ENCODE peak calls at places on chromosome 14, in seven cellular contexts. One of them, this sample, is unnamed. For H3K4me1, H3K27me3 and H3K9me3, the result is how much of the 10 kb centered on the place peaks cover.

GRCh38 chr14:89408907-89409675 is 7.9 kb downstream of the FOXN3 start:
- DNase-seq in GM23248: no peak
- DNase-seq in H9: no peak
- DNase-seq in PC-9: no peak
- DNase-seq in Peyer's patch: no peak
- DNase-seq in mammary epithelial cell: peak
- DNase-seq in naive thymus-derived CD4-positive, alpha-beta T cell: no peak
- DNase-seq in this sample: no peak

GRCh38 chr14:47678993-47679392 is 3.6 kb upstream of the MDGA2 start:
- DNase-seq in Peyer's patch: no peak
- DNase-seq in PC-9: no peak
- DNase-seq in H9: peak
- DNase-seq in GM23248: no peak
- DNase-seq in mammary epithelial cell: no peak
- DNase-seq in naive thymus-derived CD4-positive, alpha-beta T cell: no peak
- DNase-seq in this sample: no peak

GRCh38 chr14:38721822-38722431 is 381.1 kb downstream of the SEC23A start:
- DNase-seq in GM23248: peak
- DNase-seq in mammary epithelial cell: peak
- DNase-seq in H9: peak
- DNase-seq in Peyer's patch: no peak
- DNase-seq in naive thymus-derived CD4-positive, alpha-beta T cell: no peak
- DNase-seq in PC-9: peak
- DNase-seq in this sample: peak

GRCh38 chr14:68506021-68506644 is 286.7 kb downstream of the ZFP36L1 start:
- DNase-seq in GM23248: peak
- DNase-seq in Peyer's patch: no peak
- DNase-seq in PC-9: peak
- DNase-seq in mammary epithelial cell: peak
- DNase-seq in naive thymus-derived CD4-positive, alpha-beta T cell: no peak
- DNase-seq in H9: no peak
- DNase-seq in this sample: no peak

GRCh38 chr14:69484444-69485113 is at the start of gene PLEKHD1:
- DNase-seq in mammary epithelial cell: peak
- DNase-seq in GM23248: peak
- DNase-seq in Peyer's patch: no peak
- DNase-seq in H9: peak
- DNase-seq in naive thymus-derived CD4-positive, alpha-beta T cell: no peak
- DNase-seq in PC-9: peak
- DNase-seq in this sample: no peak

GRCh38 chr14:67971627-67972625 is 152.3 kb downstream of the RAD51B start:
- DNase-seq in Peyer's patch: no peak
- DNase-seq in naive thymus-derived CD4-positive, alpha-beta T cell: no peak
- DNase-seq in PC-9: no peak
- DNase-seq in H9: no peak
- DNase-seq in GM23248: peak
- DNase-seq in mammary epithelial cell: peak
- DNase-seq in this sample: no peak

GRCh38 chr14:30445394-30445793 is 113.6 kb upstream of the G2E3 start:
- DNase-seq in mammary epithelial cell: no peak
- DNase-seq in H9: no peak
- DNase-seq in Peyer's patch: no peak
- DNase-seq in naive thymus-derived CD4-positive, alpha-beta T cell: no peak
- DNase-seq in GM23248: no peak
- DNase-seq in PC-9: no peak
- DNase-seq in this sample: no peak

GRCh38 chr14:47675489-47676300 is at the start of gene MDGA2:
- DNase-seq in GM23248: peak
- DNase-seq in H9: peak
- DNase-seq in Peyer's patch: no peak
- DNase-seq in naive thymus-derived CD4-positive, alpha-beta T cell: no peak
- DNase-seq in PC-9: no peak
- DNase-seq in mammary epithelial cell: peak
- DNase-seq in this sample: no peak

GRCh38 chr14:58455593-58456265 is 28.2 kb downstream of the KIAA0586 start:
- DNase-seq in GM23248: peak
- DNase-seq in Peyer's patch: no peak
- DNase-seq in naive thymus-derived CD4-positive, alpha-beta T cell: no peak
- DNase-seq in H9: no peak
- DNase-seq in PC-9: peak
- DNase-seq in mammary epithelial cell: peak
- DNase-seq in this sample: no peak

GRCh38 chr14:69038449-69039286 is 59.6 kb upstream of the ACTN1 start:
- DNase-seq in GM23248: peak
- DNase-seq in H9: no peak
- DNase-seq in mammary epithelial cell: no peak
- DNase-seq in PC-9: no peak
- DNase-seq in naive thymus-derived CD4-positive, alpha-beta T cell: no peak
- DNase-seq in Peyer's patch: no peak
- DNase-seq in this sample: no peak

GRCh38 chr14:73786942-73787759 is 64.5 kb upstream of the PTGR2 start:
- DNase-seq in Peyer's patch: peak
- DNase-seq in GM23248: peak
- DNase-seq in naive thymus-derived CD4-positive, alpha-beta T cell: peak
- DNase-seq in mammary epithelial cell: peak
- DNase-seq in PC-9: peak
- DNase-seq in H9: peak
- DNase-seq in this sample: no peak

GRCh38 chr14:99039316-99040041 is 232.5 kb downstream of the BCL11B start:
- DNase-seq in Peyer's patch: no peak
- DNase-seq in H9: no peak
- DNase-seq in naive thymus-derived CD4-positive, alpha-beta T cell: no peak
- DNase-seq in PC-9: no peak
- DNase-seq in mammary epithelial cell: no peak
- DNase-seq in GM23248: no peak
- DNase-seq in this sample: no peak

GRCh38 chr14:63972323-63972932 is 119.6 kb downstream of the SYNE2 start:
- DNase-seq in mammary epithelial cell: no peak
- DNase-seq in naive thymus-derived CD4-positive, alpha-beta T cell: no peak
- DNase-seq in PC-9: no peak
- DNase-seq in GM23248: no peak
- DNase-seq in Peyer's patch: no peak
- DNase-seq in H9: no peak
- DNase-seq in this sample: no peak

GRCh38 chr14:43005807-43006206 is 1399.1 kb downstream of the LRFN5 start:
- DNase-seq in naive thymus-derived CD4-positive, alpha-beta T cell: no peak
- DNase-seq in GM23248: peak
- DNase-seq in H9: no peak
- DNase-seq in Peyer's patch: no peak
- DNase-seq in mammary epithelial cell: no peak
- DNase-seq in PC-9: no peak
- DNase-seq in this sample: no peak

GRCh38 chr14:94423465-94424056 is 29.0 kb downstream of the SERPINA11 start:
- DNase-seq in naive thymus-derived CD4-positive, alpha-beta T cell: no peak
- DNase-seq in Peyer's patch: peak
- DNase-seq in PC-9: peak
- DNase-seq in GM23248: peak
- DNase-seq in H9: peak
- DNase-seq in mammary epithelial cell: peak
- DNase-seq in this sample: peak

GRCh38 chr14:89466460-89466859 is 49.4 kb upstream of the FOXN3 start:
- DNase-seq in GM23248: no peak
- DNase-seq in PC-9: no peak
- DNase-seq in H9: no peak
- DNase-seq in naive thymus-derived CD4-positive, alpha-beta T cell: no peak
- DNase-seq in Peyer's patch: peak
- DNase-seq in mammary epithelial cell: no peak
- DNase-seq in this sample: no peak

GRCh38 chr14:65032319-65032718 is 45.6 kb downstream of the FNTB start:
- DNase-seq in naive thymus-derived CD4-positive, alpha-beta T cell: no peak
- DNase-seq in PC-9: no peak
- DNase-seq in Peyer's patch: no peak
- DNase-seq in H9: no peak
- DNase-seq in mammary epithelial cell: no peak
- DNase-seq in GM23248: no peak
- DNase-seq in this sample: no peak

GRCh38 chr14:55102141-55102547 is 26.9 kb upstream of the LGALS3 start:
- DNase-seq in Peyer's patch: peak
- DNase-seq in naive thymus-derived CD4-positive, alpha-beta T cell: no peak
- DNase-seq in H9: peak
- DNase-seq in mammary epithelial cell: peak
- DNase-seq in PC-9: peak
- DNase-seq in GM23248: peak
- DNase-seq in this sample: no peak

GRCh38 chr14:36099619-36100018 is 76.9 kb downstream of the PTCSC3 start:
- DNase-seq in H9: no peak
- DNase-seq in naive thymus-derived CD4-positive, alpha-beta T cell: no peak
- DNase-seq in mammary epithelial cell: no peak
- DNase-seq in PC-9: no peak
- DNase-seq in Peyer's patch: no peak
- DNase-seq in GM23248: no peak
- DNase-seq in this sample: no peak

GRCh38 chr14:92389598-92390126 is 66.7 kb downstream of the SLC24A4 start:
- DNase-seq in GM23248: no peak
- DNase-seq in naive thymus-derived CD4-positive, alpha-beta T cell: no peak
- DNase-seq in Peyer's patch: no peak
- DNase-seq in mammary epithelial cell: no peak
- DNase-seq in H9: no peak
- DNase-seq in PC-9: no peak
- DNase-seq in this sample: no peak

GRCh38 chr14:102544745-102545460 is 35.3 kb upstream of the ANKRD9 start:
- DNase-seq in mammary epithelial cell: no peak
- DNase-seq in Peyer's patch: no peak
- DNase-seq in H9: no peak
- DNase-seq in PC-9: peak
- DNase-seq in GM23248: peak
- DNase-seq in naive thymus-derived CD4-positive, alpha-beta T cell: no peak
- DNase-seq in this sample: no peak

GRCh38 chr14:59126714-59127436 is 61.6 kb upstream of the DAAM1 start:
- DNase-seq in H9: no peak
- DNase-seq in naive thymus-derived CD4-positive, alpha-beta T cell: peak
- DNase-seq in mammary epithelial cell: peak
- DNase-seq in PC-9: peak
- DNase-seq in Peyer's patch: no peak
- DNase-seq in GM23248: peak
- DNase-seq in this sample: peak

GRCh38 chr14:80186301-80186800 is 25.0 kb downstream of the DIO2 start:
- DNase-seq in naive thymus-derived CD4-positive, alpha-beta T cell: no peak
- DNase-seq in GM23248: no peak
- DNase-seq in PC-9: no peak
- DNase-seq in H9: no peak
- DNase-seq in mammary epithelial cell: no peak
- DNase-seq in Peyer's patch: no peak
- DNase-seq in this sample: no peak
- H3K4me1 ChIP-seq in naive thymus-derived CD4-positive, alpha-beta T cell: under half
- H3K4me1 ChIP-seq in GM23248: under half
- H3K4me1 ChIP-seq in PC-9: under half
- H3K4me1 ChIP-seq in H9: under half
- H3K4me1 ChIP-seq in mammary epithelial cell: under half
- H3K4me1 ChIP-seq in Peyer's patch: under half
- H3K4me1 ChIP-seq in this sample: under half

GRCh38 chr14:56119221-56119967 is 1.2 kb downstream of the PELI2 start:
- DNase-seq in Peyer's patch: peak
- DNase-seq in PC-9: peak
- DNase-seq in H9: no peak
- DNase-seq in mammary epithelial cell: no peak
- DNase-seq in GM23248: peak
- DNase-seq in naive thymus-derived CD4-positive, alpha-beta T cell: peak
- DNase-seq in this sample: no peak
- H3K27me3 ChIP-seq in Peyer's patch: under half
- H3K27me3 ChIP-seq in PC-9: under half
- H3K27me3 ChIP-seq in H9: under half
- H3K27me3 ChIP-seq in mammary epithelial cell: under half
- H3K27me3 ChIP-seq in GM23248: under half
- H3K27me3 ChIP-seq in naive thymus-derived CD4-positive, alpha-beta T cell: under half
- H3K27me3 ChIP-seq in this sample: under half

DNA sequence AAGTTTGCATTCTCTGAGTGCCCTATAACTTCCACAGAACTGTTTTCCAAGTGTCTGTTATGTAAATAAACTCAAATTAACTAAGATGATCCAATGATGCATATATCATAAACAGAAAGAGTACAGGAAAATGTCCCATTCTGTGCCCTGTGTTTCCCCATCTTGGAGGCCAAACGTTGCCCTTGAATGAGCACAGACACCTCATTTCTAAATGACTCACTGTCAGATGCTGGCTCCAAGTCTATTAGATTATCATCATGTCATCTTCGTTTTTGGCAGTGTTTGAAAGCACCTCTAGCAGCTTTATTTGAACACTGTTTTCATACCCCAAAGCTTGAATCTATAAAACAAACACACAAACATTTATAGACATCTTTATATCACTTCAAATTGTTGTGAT is 424.3 kb downstream of the NOVA1 start:
- DNase-seq in Peyer's patch: no peak
- DNase-seq in naive thymus-derived CD4-positive, alpha-beta T cell: no peak
- DNase-seq in PC-9: no peak
- DNase-seq in GM23248: peak
- DNase-seq in mammary epithelial cell: no peak
- DNase-seq in H9: no peak
- DNase-seq in this sample: no peak
- H3K9me3 ChIP-seq in Peyer's patch: under half
- H3K9me3 ChIP-seq in naive thymus-derived CD4-positive, alpha-beta T cell: under half
- H3K9me3 ChIP-seq in PC-9: under half
- H3K9me3 ChIP-seq in GM23248: under half
- H3K9me3 ChIP-seq in mammary epithelial cell: under half
- H3K9me3 ChIP-seq in H9: under half
- H3K9me3 ChIP-seq in this sample: under half

DNA sequence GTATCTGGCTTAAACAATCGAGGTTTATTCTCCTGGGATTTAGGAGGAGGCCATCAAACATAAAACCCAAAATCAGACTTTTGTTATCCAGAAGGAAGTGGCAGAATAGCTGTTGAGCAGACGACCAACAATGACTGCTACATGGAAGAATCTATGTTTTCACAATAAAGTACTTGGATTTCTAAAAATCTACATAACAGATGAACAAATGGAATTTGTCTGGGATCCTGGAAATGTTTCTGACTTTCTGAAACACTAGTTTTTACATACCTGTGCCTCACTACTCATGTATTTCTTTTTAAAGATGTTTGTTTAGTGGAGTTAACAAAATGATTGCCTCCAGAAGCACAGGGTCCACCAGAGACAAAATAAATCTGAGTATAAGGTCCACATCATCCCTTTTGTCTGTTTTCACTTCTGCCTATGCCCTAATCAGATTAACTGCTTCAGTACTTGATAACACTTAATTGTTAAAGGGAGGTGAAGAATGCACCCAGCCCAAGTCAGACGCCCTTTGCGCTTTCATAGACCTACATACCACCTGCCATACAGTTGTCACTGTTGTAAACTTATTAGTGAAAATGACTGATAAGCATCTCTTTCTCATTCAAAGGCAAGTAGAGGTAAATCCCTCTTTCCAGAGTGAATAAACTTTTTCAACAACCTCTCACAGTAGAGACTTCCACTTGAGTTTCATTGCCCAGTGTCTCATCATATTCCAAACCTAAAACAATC is 164.6 kb downstream of the EGLN3 start:
- DNase-seq in GM23248: no peak
- DNase-seq in Peyer's patch: no peak
- DNase-seq in naive thymus-derived CD4-positive, alpha-beta T cell: no peak
- DNase-seq in mammary epithelial cell: no peak
- DNase-seq in PC-9: no peak
- DNase-seq in H9: no peak
- DNase-seq in this sample: no peak
- H3K4me1 ChIP-seq in GM23248: under half
- H3K4me1 ChIP-seq in Peyer's patch: under half
- H3K4me1 ChIP-seq in naive thymus-derived CD4-positive, alpha-beta T cell: under half
- H3K4me1 ChIP-seq in mammary epithelial cell: under half
- H3K4me1 ChIP-seq in PC-9: under half
- H3K4me1 ChIP-seq in H9: under half
- H3K4me1 ChIP-seq in this sample: under half